ENCODE peak calls at places on chromosomes 12 and 14, in ten cellular contexts. E, G, Q, P, L, C, W, F, A and T are unnamed samples. For H3K27me3, the result is how much of the 10 kb centered on the place peaks cover.

GRCh38 chr12:21296751-21297406 is 37.8 kb downstream of the SLCO1A2 start:
- DNase-seq in A (no peak), F (no peak), W (no peak), E (no peak), L (peak), P (no peak), C (no peak), Q (peak), G (no peak), T (no peak)

GRCh38 chr12:109595321-109595902 is 21.8 kb downstream of the MVK start:
- DNase-seq in L (no peak), P (no peak), A (no peak), F (no peak), C (no peak), G (peak), E (no peak), Q (no peak), W (no peak), T (no peak)

GRCh38 chr14:58200480-58200841 is 512 bp downstream of the ACTR10 start:
- DNase-seq in Q (no peak), C (no peak), L (no peak), E (no peak), F (no peak), P (no peak), G (no peak), W (no peak), A (no peak), T (no peak)

GRCh38 chr12:93223440-93224426 is 154.0 kb upstream of the NUDT4 start:
- DNase-seq in P (no peak), Q (no peak), E (no peak), W (no peak), A (no peak), G (no peak), C (peak), L (no peak), F (no peak), T (no peak)

GRCh38 chr14:54572316-54572715 is 5.4 kb downstream of the SAMD4A start:
- DNase-seq in G (no peak), E (no peak), Q (no peak), F (no peak), L (peak), P (no peak), W (no peak), C (peak), A (no peak), T (no peak)

GRCh38 chr12:116996648-116997047 is 85.9 kb downstream of the FBXW8 start:
- DNase-seq in F (no peak), P (no peak), L (no peak), C (no peak), E (no peak), W (no peak), A (no peak), G (no peak), Q (no peak), T (no peak)

GRCh38 chr12:14135996-14136395 is 154.6 kb upstream of the GRIN2B start:
- DNase-seq in A (no peak), C (no peak), L (no peak), P (no peak), E (no peak), W (no peak), G (no peak), F (no peak), Q (no peak), T (no peak)

GRCh38 chr12:75478395-75478794 is 2.2 kb upstream of the GLIPR1 start:
- DNase-seq in G (no peak), F (no peak), A (no peak), W (no peak), E (no peak), C (no peak), P (no peak), Q (no peak), L (no peak), T (no peak)

GRCh38 chr14:51704465-51705050 is 52.8 kb downstream of the FRMD6 start:
- DNase-seq in F (no peak), L (no peak), C (no peak), G (no peak), E (no peak), W (no peak), Q (no peak), A (no peak), P (no peak), T (no peak)

GRCh38 chr14:36625014-36625413 is 36.6 kb upstream of the PAX9 start:
- DNase-seq in C (no peak), P (no peak), F (no peak), W (no peak), Q (no peak), A (no peak), L (no peak), G (no peak), E (no peak), T (no peak)

GRCh38 chr14:99395904-99396530 is 84.6 kb downstream of the SETD3 start:
- DNase-seq in L (no peak), F (no peak), Q (peak), A (no peak), C (no peak), G (no peak), P (no peak), W (no peak), E (no peak), T (no peak)

GRCh38 chr14:63727736-63728728 is at the start of gene SGPP1:
- DNase-seq in W (peak), L (peak), C (peak), Q (peak), F (peak), G (peak), E (peak), P (peak), A (peak), T (no peak)

GRCh38 chr12:6884539-6884938 is 11.4 kb upstream of the SPSB2 start:
- DNase-seq in W (no peak), P (no peak), C (no peak), Q (no peak), E (no peak), A (no peak), G (no peak), L (no peak), F (no peak), T (no peak)

GRCh38 chr14:20836668-20837338 is 34.2 kb upstream of the RNASE1 start:
- DNase-seq in Q (peak), W (no peak), C (no peak), F (no peak), G (no peak), L (peak), E (no peak), P (no peak), A (no peak), T (no peak)

GRCh38 chr14:28785096-28785952 is 18.7 kb downstream of the FOXG1 start:
- DNase-seq in W (no peak), A (no peak), F (no peak), Q (no peak), C (no peak), G (no peak), P (no peak), L (no peak), E (no peak), T (no peak)

GRCh38 chr12:15886372-15887042 is 4.3 kb downstream of the STRAP start:
- DNase-seq in F (no peak), W (no peak), L (no peak), E (no peak), P (no peak), A (no peak), G (no peak), Q (no peak), C (no peak), T (no peak)

GRCh38 chr14:89240414-89240813 is 176.6 kb downstream of the FOXN3 start:
- DNase-seq in W (no peak), C (no peak), E (no peak), F (no peak), G (no peak), A (no peak), L (no peak), P (peak), Q (no peak), T (no peak)

GRCh38 chr12:51056242-51056641 is 8.1 kb downstream of the LETMD1 start:
- DNase-seq in G (no peak), Q (no peak), A (no peak), W (no peak), F (no peak), P (no peak), C (no peak), L (no peak), E (no peak), T (no peak)

GRCh38 chr12:56629459-56630179 is 507 bp downstream of the BAZ2A start:
- DNase-seq in Q (peak), F (peak), C (peak), L (no peak), P (no peak), A (peak), E (peak), G (no peak), W (no peak), T (no peak)

GRCh38 chr12:6056406-6057211 is 67.9 kb downstream of the VWF start:
- DNase-seq in W (no peak), C (no peak), G (no peak), Q (no peak), F (no peak), L (peak), E (no peak), A (peak), P (no peak), T (no peak)

GRCh38 chr12:106739815-106740552 is 34.5 kb upstream of the RIC8B start:
- DNase-seq in F (no peak), P (no peak), L (no peak), W (no peak), C (no peak), G (no peak), E (peak), A (no peak), Q (no peak), T (no peak)

GRCh38 chr14:61281186-61281676 is at the start of gene TMEM30B:
- DNase-seq in W (no peak), A (peak), F (peak), P (no peak), L (no peak), E (peak), G (peak), Q (peak), C (peak), T (no peak)

GRCh38 chr12:52139579-52140062 is 52.2 kb downstream of the KRT80 start:
- DNase-seq in E (peak), C (peak), W (no peak), P (no peak), G (no peak), F (no peak), L (peak), A (no peak), Q (peak), T (no peak)

GRCh38 chr14:59356298-59356697 is 108.9 kb downstream of the GPR135 start:
- DNase-seq in G (no peak), C (no peak), P (no peak), A (no peak), L (no peak), F (no peak), E (no peak), Q (no peak), W (no peak), T (no peak)

GRCh38 chr12:129901256-129901655 is 2.6 kb downstream of the TMEM132D start:
- DNase-seq in A (no peak), G (no peak), W (no peak), E (no peak), C (no peak), L (no peak), F (no peak), Q (no peak), P (no peak), T (no peak)

GRCh38 chr12:105076098-105076497 is 8.2 kb downstream of the ALDH1L2 start:
- DNase-seq in P (no peak), Q (no peak), W (no peak), A (no peak), L (no peak), E (no peak), G (no peak), F (no peak), C (no peak), T (peak)

GRCh38 chr14:51607677-51608076 is 44.0 kb upstream of the FRMD6 start:
- DNase-seq in E (no peak), A (no peak), L (no peak), W (no peak), C (no peak), G (no peak), F (no peak), P (no peak), Q (no peak), T (peak)

GRCh38 chr14:89848165-89848564 is 106.4 kb downstream of the EFCAB11 start:
- DNase-seq in C (no peak), F (no peak), W (no peak), A (no peak), Q (no peak), E (no peak), L (no peak), G (no peak), P (no peak), T (no peak)

GRCh38 chr12:131218291-131219172 is 264.8 kb downstream of the ADGRD1 start:
- DNase-seq in C (no peak), F (no peak), A (peak), L (peak), W (no peak), P (no peak), G (peak), Q (peak), E (peak), T (no peak)

GRCh38 chr14:33414041-33414440 is 475.4 kb downstream of the NPAS3 start:
- DNase-seq in Q (no peak), E (no peak), W (no peak), C (no peak), G (no peak), L (no peak), F (no peak), A (no peak), P (no peak), T (no peak)

GRCh38 chr14:24238527-24239037 is 3.8 kb downstream of the TINF2 start:
- DNase-seq in L (no peak), G (no peak), A (no peak), W (no peak), Q (no peak), P (no peak), E (no peak), C (no peak), F (no peak), T (no peak)

GRCh38 chr14:22813145-22813544 is 2.1 kb downstream of the SLC7A7 start:
- DNase-seq in W (no peak), G (no peak), P (no peak), F (no peak), Q (no peak), L (no peak), C (no peak), A (no peak), E (no peak), T (no peak)

GRCh38 chr14:22811752-22812151 is 3.5 kb downstream of the SLC7A7 start:
- DNase-seq in C (no peak), A (no peak), Q (no peak), W (no peak), F (peak), G (no peak), P (no peak), E (no peak), L (no peak), T (no peak)

GRCh38 chr14:22814373-22814772 is 862 bp downstream of the SLC7A7 start:
- DNase-seq in C (no peak), W (no peak), G (no peak), E (no peak), P (no peak), F (no peak), A (no peak), L (no peak), Q (no peak), T (no peak)

GRCh38 chr14:22814945-22815713 is at the start of gene SLC7A7:
- DNase-seq in A (peak), P (no peak), E (peak), L (no peak), W (no peak), Q (peak), C (peak), F (peak), G (no peak), T (no peak)

DNA sequence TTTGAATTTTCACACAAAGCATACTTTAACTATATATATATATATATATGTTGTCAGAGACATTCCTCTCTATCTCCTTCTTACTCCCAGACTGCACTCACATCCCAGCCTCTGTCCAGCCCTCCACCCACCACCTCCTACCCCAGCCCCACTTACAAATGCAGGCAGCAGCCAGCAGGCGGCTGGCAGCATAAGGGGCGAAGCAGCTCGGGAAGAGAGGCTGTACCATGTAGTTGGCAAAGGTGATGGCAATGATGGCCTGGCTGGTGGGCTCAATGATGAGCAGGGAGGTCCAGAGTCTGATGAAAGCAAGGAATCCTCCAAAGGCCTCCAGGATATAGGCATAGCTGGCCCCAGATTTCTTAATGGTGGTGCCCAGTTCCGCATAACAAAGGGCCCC is 2.5 kb downstream of the SLC7A7 start:
- DNase-seq in F (peak), L (no peak), A (no peak), W (no peak), G (no peak), P (no peak), Q (no peak), C (no peak), E (no peak), T (no peak)
- H3K4me3 ChIP-seq in F (peak), L (no peak), A (no peak), W (no peak), G (no peak), P (no peak), Q (no peak), C (no peak), E (no peak), T (no peak)

DNA sequence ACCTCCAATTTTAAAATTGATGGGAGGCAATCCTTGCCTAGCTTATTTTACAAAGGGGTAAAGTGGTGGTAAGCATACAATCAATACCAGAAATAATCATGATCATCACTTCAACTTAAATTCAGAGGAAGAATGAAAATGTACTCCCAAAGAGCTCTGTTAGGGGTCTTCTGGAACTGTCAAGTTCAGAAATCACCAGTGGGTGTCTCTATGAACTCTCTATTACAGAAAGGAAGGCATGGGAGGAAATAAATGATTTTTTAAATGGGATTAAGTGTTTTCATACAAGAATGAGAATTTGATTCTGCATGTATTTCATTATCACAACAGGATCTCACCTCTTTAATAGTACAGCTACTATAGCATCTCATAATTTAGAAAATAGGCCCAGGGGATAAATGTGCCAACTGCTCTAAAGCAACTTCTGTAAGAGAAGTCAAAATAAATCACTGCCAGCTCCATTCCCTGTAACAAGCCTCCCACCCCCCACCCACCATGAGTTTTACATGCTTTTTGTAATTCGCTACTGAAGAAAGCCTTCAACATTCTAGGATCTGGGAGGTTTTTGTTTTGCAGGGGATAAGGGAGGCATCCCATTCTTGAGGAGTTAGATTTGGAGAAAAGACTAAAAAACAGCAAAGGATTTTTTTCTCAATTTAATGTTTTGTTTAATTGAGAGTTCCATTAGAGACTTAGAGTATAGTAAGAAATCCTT is 9.7 kb downstream of the DCP1B start:
- DNase-seq in Q (no peak), A (no peak), F (no peak), G (no peak), W (no peak), L (no peak), E (no peak), P (no peak), C (no peak), T (no peak)
- TF ChIP-seq CTCF in Q (no peak), A (no peak), F (no peak), G (no peak), W (no peak), L (no peak), E (no peak), P (no peak), C (no peak), T (no peak)

GRCh38 chr12:23947395-23947794 is 2.1 kb downstream of the SOX5 start:
- DNase-seq in A (no peak), F (no peak), E (no peak), W (no peak), G (no peak), C (no peak), P (no peak), Q (no peak), L (no peak), T (no peak)
- H3K27me3 ChIP-seq in A (under half), F (under half), E (under half), W (under half), G (under half), C (under half), P (under half), Q (under half), L (under half), T (under half)

DNA sequence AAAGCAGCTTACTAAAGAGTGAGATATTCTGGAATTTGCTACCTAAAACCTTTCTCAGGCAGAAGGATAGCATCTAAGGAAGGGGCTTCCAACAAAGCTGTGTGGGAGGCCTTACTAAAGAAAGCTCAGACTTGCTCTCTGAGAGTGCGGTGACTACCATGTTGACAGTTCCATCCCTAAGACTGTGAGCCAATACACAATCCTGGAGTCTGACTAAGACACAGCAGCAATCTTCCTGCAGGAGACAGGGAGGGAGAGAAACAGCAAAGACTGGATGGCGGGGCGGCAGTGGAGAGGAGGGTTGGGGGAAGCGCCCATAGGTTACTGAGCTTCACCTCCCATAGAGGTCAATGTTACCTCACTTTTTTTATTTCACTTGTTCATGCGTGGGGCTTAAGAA is 70.9 kb downstream of the KITLG start:
- DNase-seq in F (no peak), C (no peak), G (no peak), A (no peak), P (no peak), Q (no peak), L (no peak), E (no peak), W (no peak), T (no peak)
- H3K4me3 ChIP-seq in F (no peak), C (no peak), G (no peak), A (no peak), P (no peak), Q (no peak), L (no peak), E (no peak), W (no peak), T (no peak)

DNA sequence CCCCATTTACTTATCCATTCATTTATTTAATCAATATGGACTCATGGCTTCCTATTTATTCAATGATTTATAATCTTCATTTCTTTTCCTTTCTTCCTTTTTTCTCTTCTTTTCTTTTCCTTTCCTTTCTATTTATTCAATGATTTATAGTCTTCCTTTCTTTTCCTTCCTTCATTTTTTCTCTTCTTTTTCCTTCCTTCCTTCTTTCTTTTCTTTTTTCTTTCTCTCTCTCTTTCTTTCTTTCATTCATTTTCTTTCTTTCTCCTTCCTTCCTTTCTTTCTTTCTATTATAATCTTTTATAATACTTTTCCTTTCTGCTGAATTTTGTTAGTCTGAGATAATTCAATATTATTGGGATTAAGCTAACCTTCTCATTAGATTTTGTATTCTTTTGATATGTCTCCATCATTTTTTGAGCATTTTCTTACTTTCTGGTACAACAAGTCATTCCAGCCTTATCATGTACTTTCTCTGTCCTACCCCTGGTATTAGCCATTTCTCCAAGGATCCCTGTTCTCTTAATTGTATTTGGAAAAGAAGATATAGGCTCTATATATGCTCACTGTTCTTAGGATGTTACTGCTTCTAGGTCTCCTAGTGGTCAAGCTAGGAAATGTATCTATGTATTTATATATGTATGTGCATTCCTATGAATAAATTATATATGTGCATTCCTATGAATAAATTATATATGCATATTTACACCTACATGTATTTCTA is 12.1 kb downstream of the LACRT start:
- DNase-seq in F (no peak), G (no peak), Q (no peak), E (no peak), L (no peak), C (no peak), A (no peak), P (no peak), W (no peak), T (no peak)
- TF ChIP-seq CTCF in F (peak), G (no peak), Q (peak), E (no peak), L (peak), C (no peak), A (no peak), P (peak), W (no peak), T (no peak)

GRCh38 chr12:114041590-114041989 is 75.5 kb upstream of the RBM19 start:
- DNase-seq in F (no peak), Q (no peak), C (no peak), W (no peak), L (no peak), P (no peak), G (no peak), A (no peak), E (no peak), T (no peak)
- H3K27me3 ChIP-seq in F (under half), Q (under half), C (under half), W (under half), L (under half), P (under half), G (under half), A (under half), E (under half), T (under half)